ENCODE peak calls at places on chromosome 18, in four cellular contexts. S is left cardiac atrium, M is choroid plexus epithelial cell, I is substantia nigra. V is an unnamed sample.

GRCh38 chr18:10242922-10243680 is 211.3 kb upstream of the APCDD1 start:
- DNase-seq in S (no peak), M (no peak), I (no peak), V (no peak)

GRCh38 chr18:75314117-75314516 is 103.5 kb downstream of the TSHZ1 start:
- DNase-seq in S (no peak), M (no peak), I (no peak), V (no peak)

GRCh38 chr18:31041346-31042067 is 1.0 kb downstream of the DSC3 start:
- DNase-seq in S (no peak), M (no peak), I (no peak), V (no peak)

GRCh38 chr18:23921716-23922285 is 92.8 kb upstream of the TTC39C start:
- DNase-seq in S (no peak), M (no peak), I (no peak), V (no peak)

GRCh38 chr18:10416020-10416419 is 38.4 kb upstream of the APCDD1 start:
- DNase-seq in S (no peak), M (no peak), I (no peak), V (no peak)

GRCh38 chr18:44465337-44465736 is 215.4 kb upstream of the SETBP1 start:
- DNase-seq in S (no peak), M (no peak), I (no peak), V (no peak)

GRCh38 chr18:37654034-37654433 is 88.4 kb upstream of the CELF4 start:
- DNase-seq in S (no peak), M (no peak), I (no peak), V (no peak)

GRCh38 chr18:66440433-66440832 is 163.5 kb downstream of the CDH19 start:
- DNase-seq in S (no peak), M (no peak), I (no peak), V (no peak)

GRCh38 chr18:13039806-13040205 is 48.6 kb downstream of the CEP192 start:
- DNase-seq in S (no peak), M (no peak), I (no peak), V (no peak)

GRCh38 chr18:37247499-37248161 is 318.0 kb downstream of the CELF4 start:
- DNase-seq in S (no peak), M (no peak), I (no peak), V (no peak)

GRCh38 chr18:27785815-27786537 is 391.0 kb downstream of the CDH2 start:
- DNase-seq in S (no peak), M (no peak), I (no peak), V (no peak)